ENCODE peak calls at places on chromosomes 13 and 19, in six cellular contexts. F is stimulated activated CD4-positive, alpha-beta T cell treated with anti-CD3 and anti-CD28 coated beads, Interleukin-1b, Interleukin-23, amount 100 ng/mL, for 24 hours; G is Calu3; M is GM20000; V is activated gamma-delta T cell treated with anti-CD3 and anti-CD28 coated beads, Interleukin-2, amount 50 U/mL, for 16 hours; W is endothelial cell. J is an unnamed sample.

GRCh38 chr13:60467098-60467497 is 70.1 kb downstream of the TDRD3 start:
- DNase-seq in F (no peak), G (no peak), M (no peak), V (no peak), W (no peak), J (no peak)

GRCh38 chr13:20984879-20985278 is 76.5 kb downstream of the LATS2 start:
- DNase-seq in F (no peak), G (no peak), M (no peak), V (no peak), W (no peak), J (no peak)

GRCh38 chr13:77545626-77546412 is 10.3 kb downstream of the SCEL start:
- DNase-seq in F (no peak), G (no peak), M (no peak), V (no peak), W (no peak), J (no peak)

GRCh38 chr19:51327066-51327985 is 14.6 kb downstream of the VSIG10L start:
- DNase-seq in F (peak; percentile 21), G (peak; percentile 70), M (peak; percentile 91), V (no peak), W (peak; percentile 76), J (peak; percentile 33)

GRCh38 chr19:6730153-6730804 is 7.1 kb downstream of the GPR108 start:
- DNase-seq in F (no peak), G (no peak), M (no peak), V (no peak), W (no peak), J (no peak)

GRCh38 chr19:17718988-17719711 is at the start of gene MAP1S:
- DNase-seq in F (peak; percentile 42), G (peak; percentile 60), M (peak; percentile 96), V (peak; percentile 39), W (peak; percentile 78), J (peak; percentile 37)

GRCh38 chr19:53960886-53961285 is 1.9 kb upstream of the CACNG8 start:
- DNase-seq in F (no peak), G (no peak), M (no peak), V (no peak), W (no peak), J (no peak)

GRCh38 chr13:30607908-30608307 is 9.8 kb upstream of the USPL1 start:
- DNase-seq in F (no peak), G (no peak), M (peak; percentile 68), V (peak; percentile 60), W (no peak), J (peak; percentile 66)

GRCh38 chr13:19818223-19818842 is 35.6 kb upstream of the PSPC1 start:
- DNase-seq in F (no peak), G (peak; percentile 11), M (no peak), V (no peak), W (peak; percentile 89), J (no peak)

GRCh38 chr13:97889803-97890202 is 63.7 kb upstream of the IPO5 start:
- DNase-seq in F (no peak), G (no peak), M (no peak), V (no peak), W (no peak), J (no peak)

GRCh38 chr13:60311527-60311926 is 85.5 kb upstream of the TDRD3 start:
- DNase-seq in F (no peak), G (no peak), M (no peak), V (no peak), W (no peak), J (no peak)

GRCh38 chr13:94233401-94233800 is 246.1 kb downstream of the DCT start:
- DNase-seq in F (no peak), G (no peak), M (no peak), V (no peak), W (no peak), J (no peak)

GRCh38 chr19:45231891-45232290 is 13.3 kb downstream of the EXOC3L2 start:
- DNase-seq in F (no peak), G (no peak), M (no peak), V (no peak), W (no peak), J (no peak)

GRCh38 chr13:34863360-34864135 is 78.5 kb upstream of the NBEA start:
- DNase-seq in F (no peak), G (peak; percentile 58), M (no peak), V (no peak), W (no peak), J (no peak)

GRCh38 chr13:72109863-72110262 is 242.9 kb upstream of the DACH1 start:
- DNase-seq in F (no peak), G (no peak), M (no peak), V (no peak), W (no peak), J (no peak)

GRCh38 chr19:37468961-37469777 is at the start of gene ZNF570:
- DNase-seq in F (peak; percentile 69), G (peak; percentile 87), M (peak; percentile 79), V (peak; percentile 77), W (peak; percentile 83), J (peak; percentile 74)

GRCh38 chr19:6723108-6723618 is 2.7 kb upstream of the C3 start:
- DNase-seq in F (no peak), G (peak; percentile 58), M (no peak), V (no peak), W (no peak), J (no peak)

GRCh38 chr19:56668676-56669075 is 2.9 kb downstream of the ZNF835 start:
- DNase-seq in F (no peak), G (no peak), M (no peak), V (no peak), W (no peak), J (no peak)

GRCh38 chr19:51224163-51224641 is 678 bp upstream of the CD33 start:
- DNase-seq in F (no peak), G (no peak), M (no peak), V (no peak), W (no peak), J (no peak)

GRCh38 chr13:100089633-100090032 is 740 bp downstream of the PCCA start:
- DNase-seq in F (no peak), G (no peak), M (peak; percentile 43), V (no peak), W (no peak), J (no peak)

GRCh38 chr13:48042889-48043288 is 5.4 kb downstream of the NUDT15 start:
- DNase-seq in F (no peak), G (no peak), M (no peak), V (no peak), W (no peak), J (no peak)

GRCh38 chr13:29698106-29698505 is 102.6 kb upstream of the SLC7A1 start:
- DNase-seq in F (no peak), G (no peak), M (no peak), V (no peak), W (no peak), J (no peak)

GRCh38 chr19:13835791-13836723 is 40.8 kb downstream of the ZSWIM4 start:
- DNase-seq in F (no peak), G (no peak), M (no peak), V (no peak), W (no peak), J (no peak)

GRCh38 chr13:37640499-37640898 is 41.9 kb upstream of the POSTN start:
- DNase-seq in F (no peak), G (peak; percentile 28), M (no peak), V (no peak), W (peak; percentile 14), J (no peak)

GRCh38 chr19:49983645-49984229 is 22.8 kb upstream of the SIGLEC11 start:
- DNase-seq in F (peak; percentile 86), G (peak; percentile 85), M (peak; percentile 70), V (peak; percentile 75), W (peak; percentile 50), J (peak; percentile 37)

GRCh38 chr13:27622102-27622820 is 569 bp downstream of the POLR1D start:
- DNase-seq in F (no peak), G (no peak), M (no peak), V (no peak), W (no peak), J (peak; percentile 1)

GRCh38 chr19:4988770-4989251 is 19.9 kb downstream of the KDM4B start:
- DNase-seq in F (no peak), G (no peak), M (no peak), V (no peak), W (no peak), J (no peak)

GRCh38 chr19:2426661-2427322 is 594 bp downstream of the TIMM13 start:
- DNase-seq in F (peak; percentile 36), G (peak; percentile 36), M (peak; percentile 87), V (no peak), W (peak; percentile 50), J (peak; percentile 16)

GRCh38 chr19:58406818-58407657 is 1.4 kb upstream of the ZNF584 start:
- DNase-seq in F (no peak), G (peak; percentile 27), M (no peak), V (no peak), W (no peak), J (no peak)

GRCh38 chr13:98539655-98540054 is 37.3 kb downstream of the STK24 start:
- DNase-seq in F (no peak), G (no peak), M (no peak), V (no peak), W (no peak), J (no peak)

GRCh38 chr13:22866221-22866620 is 314.6 kb upstream of the SGCG start:
- DNase-seq in F (no peak), G (no peak), M (no peak), V (no peak), W (no peak), J (no peak)